ENCODE peak calls at places on chromosomes 13 and 19, in four cellular contexts. D is fibroblast of lung, Y is heart right ventricle, N is lower leg skin. F is an unnamed sample.

GRCh38 chr19:48401277-48401676 is 7.8 kb downstream of the GRIN2D start:
- DNase-seq in D (no peak), N (no peak), Y (no peak), F (no peak)

GRCh38 chr13:96403241-96403640 is 313.3 kb downstream of the HS6ST3 start:
- DNase-seq in N (no peak), D (no peak), Y (no peak), F (no peak)

GRCh38 chr19:33462112-33462726 is 59.4 kb downstream of the PEPD start:
- DNase-seq in Y (no peak), N (no peak), D (no peak), F (no peak)

GRCh38 chr13:101893021-101893420 is 440.5 kb downstream of the ITGBL1 start:
- DNase-seq in D (no peak), N (no peak), Y (no peak), F (no peak)

GRCh38 chr19:3358919-3359849 is 7.2 kb upstream of the NFIC start:
- DNase-seq in N (no peak), Y (peak; percentile 80), D (peak; percentile 57), F (peak; percentile 43)

GRCh38 chr13:66402546-66402945 is 827.6 kb downstream of the PCDH9 start:
- DNase-seq in D (no peak), Y (no peak), N (no peak), F (no peak)

GRCh38 chr19:3682741-3683404 is 17.4 kb downstream of the PIP5K1C start:
- DNase-seq in Y (no peak), D (peak; percentile 73), N (no peak), F (peak; percentile 82)

GRCh38 chr13:43760257-43760656 is 26.5 kb downstream of the ENOX1 start:
- DNase-seq in Y (no peak), D (no peak), N (no peak), F (no peak)

GRCh38 chr19:39403331-39404312 is 3.0 kb upstream of the ZFP36 start:
- DNase-seq in D (peak; percentile 97), N (peak; percentile 99), Y (peak; percentile 98), F (peak; percentile 99)

GRCh38 chr19:32977269-32977668 is 5.2 kb downstream of the FAAP24 start:
- DNase-seq in D (no peak), Y (no peak), N (no peak), F (no peak)

GRCh38 chr19:46508206-46508605 is 12.5 kb upstream of the PNMA8B start:
- DNase-seq in D (no peak), N (no peak), Y (no peak), F (no peak)

GRCh38 chr13:20182231-20182846 is 10.4 kb downstream of the GJB2 start:
- DNase-seq in D (peak; percentile 65), N (no peak), Y (no peak), F (peak; percentile 72)

GRCh38 chr13:112761701-112762689 is 72.2 kb downstream of the ATP11A start:
- DNase-seq in Y (no peak), N (no peak), D (peak; percentile 78), F (no peak)

GRCh38 chr13:98719527-98720250 is 32.8 kb downstream of the SLC15A1 start:
- DNase-seq in D (no peak), N (no peak), Y (no peak), F (no peak)

GRCh38 chr19:2240881-2241760 is 4.5 kb downstream of the SF3A2 start:
- DNase-seq in N (no peak), Y (no peak), D (no peak), F (no peak)
- H3K4me3 ChIP-seq in N (no peak overlapping the region), Y (peak overlapping the region; percentile 53), D (no peak overlapping the region), F (no peak overlapping the region)

GRCh38 chr19:8643860-8644653 is 13.6 kb downstream of the NFILZ start:
- DNase-seq in D (no peak), N (no peak), Y (no peak), F (no peak)
- TF ChIP-seq CTCF in D (no peak), N (no peak), Y (no peak), F (no peak)

DNA sequence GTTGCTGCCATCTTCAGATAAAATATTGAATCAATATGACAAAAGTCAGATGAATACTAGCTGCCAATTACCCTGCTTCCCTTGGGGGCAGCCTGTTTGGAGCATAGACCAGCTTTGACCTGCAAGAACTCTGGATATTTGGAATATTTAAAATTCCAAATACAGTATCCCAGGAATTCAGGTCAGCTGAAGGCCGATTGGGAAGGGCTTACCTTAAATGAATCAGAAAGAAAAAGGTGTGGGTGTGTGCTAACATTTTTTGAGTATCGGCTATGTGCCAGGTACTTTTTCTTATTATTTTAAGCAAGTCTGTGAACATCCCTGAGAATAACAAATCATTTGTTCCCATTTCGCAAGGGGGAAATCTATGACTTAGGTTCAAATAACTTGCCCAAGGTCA is 1.8 kb upstream of the RUBCNL start:
- DNase-seq in D (no peak), N (no peak), Y (no peak), F (no peak)
- H3K4me3 ChIP-seq in D (no peak overlapping the region), N (no peak overlapping the region), Y (no peak overlapping the region), F (no peak overlapping the region)

GRCh38 chr13:76884167-76884566 is 2.0 kb downstream of the KCTD12 start:
- DNase-seq in N (no peak), D (peak; percentile 5), Y (peak; percentile 35), F (peak; percentile 30)
- TF ChIP-seq CTCF in N (no peak), D (peak; percentile 68), Y (no peak), F (peak; percentile 41)

GRCh38 chr13:33109319-33109718 is 93.1 kb downstream of the KL start:
- DNase-seq in Y (no peak), D (no peak), N (no peak), F (no peak)
- H3K4me3 ChIP-seq in Y (no peak overlapping the region), D (no peak overlapping the region), N (no peak overlapping the region), F (no peak overlapping the region)

GRCh38 chr19:17512574-17512939 is 1.1 kb downstream of the PGLS start:
- DNase-seq in N (no peak), D (no peak), Y (no peak), F (no peak)

GRCh38 chr19:17513801-17514200 is 2.4 kb downstream of the PGLS start:
- DNase-seq in D (peak; percentile 65), N (no peak), Y (no peak), F (no peak)

GRCh38 chr19:17515408-17516149 is 4.1 kb downstream of the PGLS start:
- DNase-seq in Y (no peak), N (no peak), D (no peak), F (no peak)

GRCh38 chr19:17510220-17510993 is 1.0 kb upstream of the PGLS start:
- DNase-seq in N (no peak), Y (no peak), D (peak; percentile 17), F (no peak)

GRCh38 chr19:17511724-17512573 is 500 bp downstream of the PGLS start:
- DNase-seq in D (peak; percentile 84), Y (peak; percentile 90), N (peak; percentile 81), F (peak; percentile 87)
- TF ChIP-seq CTCF in D (peak; percentile 17), Y (no peak), N (no peak), F (no peak)

DNA sequence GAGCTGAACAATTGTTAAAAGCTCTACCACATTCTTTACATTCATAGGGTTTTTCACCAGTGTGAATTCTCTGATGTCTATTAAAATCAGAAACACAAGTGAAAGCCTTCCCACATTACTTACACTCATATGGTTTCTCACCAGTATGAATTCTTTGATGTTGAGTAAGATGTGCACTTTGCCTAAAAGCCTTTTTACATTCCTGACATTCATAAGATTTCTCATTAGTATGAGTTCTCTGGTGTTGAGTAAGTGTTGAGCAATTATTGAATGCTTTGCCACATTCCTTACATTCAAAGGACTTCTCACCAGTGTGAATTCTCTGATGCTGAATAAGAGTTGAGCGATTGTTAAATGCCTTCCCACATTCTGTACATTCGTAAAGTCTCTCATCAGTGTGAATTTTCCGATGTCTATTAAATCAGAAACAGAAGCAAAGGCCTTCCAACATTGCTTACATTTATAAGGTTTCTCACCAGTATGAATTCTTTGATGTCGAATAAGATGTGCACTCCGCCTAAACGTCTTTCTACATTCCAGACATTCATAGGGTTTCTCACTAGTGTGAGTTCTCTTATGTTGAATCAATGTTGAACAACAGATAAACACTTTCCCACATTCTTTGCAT is 14.2 kb upstream of the ZFP30 start:
- DNase-seq in N (no peak), Y (no peak), D (peak; percentile 3), F (no peak)
- H3K4me3 ChIP-seq in N (no peak overlapping the region), Y (no peak overlapping the region), D (no peak overlapping the region), F (no peak overlapping the region)

DNA sequence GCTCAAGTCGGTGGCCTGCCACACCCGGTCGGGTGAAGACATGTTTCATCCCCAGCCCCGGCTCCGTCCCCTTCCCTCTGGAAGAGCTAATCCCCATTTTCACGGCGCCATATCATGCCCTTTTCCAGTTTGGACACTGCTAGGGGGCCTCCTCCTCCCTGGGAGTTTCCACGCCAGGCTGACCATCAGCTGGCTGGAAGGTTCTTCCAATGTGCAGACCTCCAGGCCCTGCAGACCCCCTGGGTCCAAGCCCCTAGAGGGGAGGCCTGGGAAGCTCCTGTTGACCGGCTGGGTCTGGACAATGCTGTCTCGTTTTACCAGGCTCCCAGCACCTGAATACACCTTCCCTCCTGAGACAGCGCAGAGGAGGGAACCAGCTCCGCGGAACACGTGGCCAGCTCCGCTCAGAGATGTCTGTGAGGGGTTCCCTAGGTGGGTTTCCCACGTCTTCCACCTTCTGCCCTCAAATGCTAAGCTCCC is 44.7 kb upstream of the RANBP3 start:
- DNase-seq in N (no peak), D (no peak), Y (no peak), F (no peak)
- TF ChIP-seq CTCF in N (no peak), D (no peak), Y (no peak), F (no peak)

F was measured in astrocyte of the spinal cord.